ENCODE peak calls at places on chromosomes 5 and 9, in five cellular contexts. M is HuH-7, L is GM04504, B is astrocyte of the spinal cord, W is GM13977. D is an unnamed sample.

GRCh38 chr9:93677641-93678136 is 101.3 kb downstream of the PHF2 start:
- DNase-seq in W (no peak), M (no peak), B (no peak), L (no peak), D (no peak)

GRCh38 chr9:86795861-86796497 is 151.3 kb downstream of the GAS1 start:
- DNase-seq in L (peak), B (peak), W (no peak), M (no peak), D (peak)

GRCh38 chr5:175693746-175694145 is 35.9 kb downstream of the HRH2 start:
- DNase-seq in B (no peak), W (no peak), L (no peak), M (no peak), D (no peak)

GRCh38 chr5:154300207-154300606 is 109.7 kb downstream of the GALNT10 start:
- DNase-seq in M (no peak), L (no peak), B (no peak), W (no peak), D (no peak)

GRCh38 chr5:82405166-82405565 is 127.0 kb upstream of the RPS23 start:
- DNase-seq in B (peak), W (no peak), M (no peak), L (no peak), D (peak)

GRCh38 chr9:110028281-110029075 is 179.5 kb downstream of the C9orf152 start:
- DNase-seq in W (no peak), B (peak), L (no peak), M (no peak), D (no peak)

GRCh38 chr5:173969167-173970049 is 19.6 kb upstream of the C5orf47 start:
- DNase-seq in M (peak), B (peak), L (no peak), W (no peak), D (no peak)

GRCh38 chr5:123819818-123820217 is 307.8 kb downstream of the CSNK1G3 start:
- DNase-seq in M (no peak), B (peak), L (no peak), W (no peak), D (peak)

GRCh38 chr5:15383469-15383868 is 116.5 kb upstream of the FBXL7 start:
- DNase-seq in W (no peak), B (peak), L (no peak), M (no peak), D (no peak)

GRCh38 chr9:82797539-82797938 is 265.4 kb downstream of the RASEF start:
- DNase-seq in W (no peak), M (no peak), B (no peak), L (no peak), D (no peak)

GRCh38 chr5:67290620-67291019 is 94.0 kb upstream of the CD180 start:
- DNase-seq in L (no peak), M (no peak), W (no peak), B (no peak), D (no peak)